ENCODE peak calls at places on chromosome 7, in four cellular contexts. One of them, this sample, is unnamed. For H3K4me1, the result is how much of the 10 kb centered on the place peaks cover.

GRCh38 chr7:29723599-29723998 is 82.7 kb upstream of the WIPF3 start:
- DNase-seq in Peyer's patch: no peak
- DNase-seq in left ventricle myocardium inferior: no peak
- DNase-seq in tibial artery: no peak
- DNase-seq in this sample: no peak

GRCh38 chr7:152897401-152897800 is 137.8 kb downstream of the ACTR3B start:
- DNase-seq in Peyer's patch: no peak
- DNase-seq in left ventricle myocardium inferior: no peak
- DNase-seq in tibial artery: no peak
- DNase-seq in this sample: no peak

GRCh38 chr7:16688249-16688648 is 42.3 kb downstream of the BZW2 start:
- DNase-seq in Peyer's patch: no peak
- DNase-seq in left ventricle myocardium inferior: no peak
- DNase-seq in tibial artery: no peak
- DNase-seq in this sample: no peak

GRCh38 chr7:27244488-27245123 is 2.0 kb downstream of the EVX1 start:
- DNase-seq in Peyer's patch: no peak
- DNase-seq in left ventricle myocardium inferior: no peak
- DNase-seq in tibial artery: no peak
- DNase-seq in this sample: no peak

GRCh38 chr7:158572000-158572828 is 15.4 kb downstream of the PTPRN2 start:
- DNase-seq in Peyer's patch: no peak
- DNase-seq in left ventricle myocardium inferior: no peak
- DNase-seq in tibial artery: no peak
- DNase-seq in this sample: peak

GRCh38 chr7:111198255-111198654 is 107.3 kb downstream of the LRRN3 start:
- DNase-seq in Peyer's patch: no peak
- DNase-seq in left ventricle myocardium inferior: no peak
- DNase-seq in tibial artery: no peak
- DNase-seq in this sample: no peak

GRCh38 chr7:99324966-99325596 is 617 bp upstream of the ARPC1A start:
- DNase-seq in Peyer's patch: no peak
- DNase-seq in left ventricle myocardium inferior: no peak
- DNase-seq in tibial artery: no peak
- DNase-seq in this sample: no peak

GRCh38 chr7:73758581-73759138 is 11.4 kb downstream of the CLDN3 start:
- DNase-seq in Peyer's patch: peak
- DNase-seq in left ventricle myocardium inferior: no peak
- DNase-seq in tibial artery: no peak
- DNase-seq in this sample: peak

GRCh38 chr7:112531675-112532074 is 50.9 kb downstream of the LSMEM1 start:
- DNase-seq in Peyer's patch: no peak
- DNase-seq in left ventricle myocardium inferior: no peak
- DNase-seq in tibial artery: no peak
- DNase-seq in this sample: no peak

GRCh38 chr7:128053023-128053422 is 21.8 kb upstream of the LRRC4 start:
- DNase-seq in Peyer's patch: no peak
- DNase-seq in left ventricle myocardium inferior: no peak
- DNase-seq in tibial artery: no peak
- DNase-seq in this sample: no peak

GRCh38 chr7:28708033-28708451 is 250.1 kb downstream of the TRIL start:
- DNase-seq in Peyer's patch: no peak
- DNase-seq in left ventricle myocardium inferior: no peak
- DNase-seq in tibial artery: peak
- DNase-seq in this sample: no peak

GRCh38 chr7:126529833-126530232 is 722.9 kb downstream of the GRM8 start:
- DNase-seq in Peyer's patch: no peak
- DNase-seq in left ventricle myocardium inferior: no peak
- DNase-seq in tibial artery: no peak
- DNase-seq in this sample: no peak
- TF ChIP-seq CTCF in Peyer's patch: no peak
- TF ChIP-seq CTCF in left ventricle myocardium inferior: no peak
- TF ChIP-seq CTCF in tibial artery: no peak
- TF ChIP-seq CTCF in this sample: no peak

GRCh38 chr7:88073625-88074024 is 139.6 kb downstream of the ADAM22 start:
- DNase-seq in Peyer's patch: no peak
- DNase-seq in left ventricle myocardium inferior: no peak
- DNase-seq in tibial artery: no peak
- DNase-seq in this sample: no peak
- H3K4me3 ChIP-seq in Peyer's patch: no peak
- H3K4me3 ChIP-seq in left ventricle myocardium inferior: no peak
- H3K4me3 ChIP-seq in tibial artery: no peak
- H3K4me3 ChIP-seq in this sample: no peak

GRCh38 chr7:2107386-2108085 is 125.2 kb downstream of the MAD1L1 start:
- DNase-seq in Peyer's patch: no peak
- DNase-seq in left ventricle myocardium inferior: no peak
- DNase-seq in tibial artery: no peak
- DNase-seq in this sample: no peak

GRCh38 chr7:2109251-2109935 is 123.4 kb downstream of the MAD1L1 start:
- DNase-seq in Peyer's patch: no peak
- DNase-seq in left ventricle myocardium inferior: no peak
- DNase-seq in tibial artery: no peak
- DNase-seq in this sample: no peak

GRCh38 chr7:2109936-2110585 is 122.7 kb downstream of the MAD1L1 start:
- DNase-seq in Peyer's patch: peak
- DNase-seq in left ventricle myocardium inferior: no peak
- DNase-seq in tibial artery: no peak
- DNase-seq in this sample: no peak

GRCh38 chr7:2106920-2107319 is 125.8 kb downstream of the MAD1L1 start:
- DNase-seq in Peyer's patch: no peak
- DNase-seq in left ventricle myocardium inferior: peak
- DNase-seq in tibial artery: no peak
- DNase-seq in this sample: no peak

DNA sequence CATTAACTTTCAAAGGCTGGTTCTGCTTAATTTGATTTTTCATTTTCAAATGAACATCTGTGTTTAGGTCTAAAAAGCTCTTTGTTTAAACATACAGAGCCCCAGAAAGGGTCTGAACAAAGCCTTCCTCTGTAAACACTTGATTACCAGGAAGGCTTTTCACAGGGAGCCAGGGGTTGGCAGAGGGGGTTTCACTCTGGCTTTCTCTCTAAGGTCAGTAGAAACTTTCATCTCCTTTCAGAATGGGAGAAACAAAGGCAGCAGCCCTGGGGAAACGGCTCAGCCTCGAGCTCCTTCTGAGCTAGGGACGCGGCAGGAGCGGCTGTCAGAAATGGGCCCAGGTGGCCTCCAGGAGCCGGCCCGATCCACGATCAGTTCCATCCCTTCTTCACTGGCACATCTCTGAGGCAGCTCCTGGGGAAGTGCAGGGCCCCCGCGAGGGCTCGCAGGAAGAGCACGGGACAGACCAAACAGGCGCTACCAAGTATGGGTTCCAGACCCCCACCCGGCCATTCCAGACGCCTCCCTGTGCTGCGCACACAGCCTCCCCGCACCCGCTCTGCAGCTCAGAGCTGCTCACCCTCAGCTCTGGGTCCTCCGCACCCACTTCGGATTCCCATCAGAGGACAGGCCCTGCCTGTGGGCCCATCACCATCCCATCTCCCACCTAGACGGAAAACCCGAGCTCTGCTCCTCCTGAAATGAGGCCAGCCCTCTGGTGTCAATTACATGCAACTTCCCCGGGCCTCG is 124.1 kb downstream of the MAD1L1 start:
- DNase-seq in Peyer's patch: no peak
- DNase-seq in left ventricle myocardium inferior: no peak
- DNase-seq in tibial artery: no peak
- DNase-seq in this sample: no peak
- H3K4me1 ChIP-seq in Peyer's patch: under half
- H3K4me1 ChIP-seq in left ventricle myocardium inferior: half or more
- H3K4me1 ChIP-seq in tibial artery: under half
- H3K4me1 ChIP-seq in this sample: under half

GRCh38 chr7:55191926-55192692 is 173.0 kb upstream of the LANCL2 start:
- DNase-seq in Peyer's patch: peak
- DNase-seq in left ventricle myocardium inferior: no peak
- DNase-seq in tibial artery: no peak
- DNase-seq in this sample: no peak
- TF ChIP-seq CTCF in Peyer's patch: no peak
- TF ChIP-seq CTCF in left ventricle myocardium inferior: no peak
- TF ChIP-seq CTCF in tibial artery: no peak
- TF ChIP-seq CTCF in this sample: no peak

DNA sequence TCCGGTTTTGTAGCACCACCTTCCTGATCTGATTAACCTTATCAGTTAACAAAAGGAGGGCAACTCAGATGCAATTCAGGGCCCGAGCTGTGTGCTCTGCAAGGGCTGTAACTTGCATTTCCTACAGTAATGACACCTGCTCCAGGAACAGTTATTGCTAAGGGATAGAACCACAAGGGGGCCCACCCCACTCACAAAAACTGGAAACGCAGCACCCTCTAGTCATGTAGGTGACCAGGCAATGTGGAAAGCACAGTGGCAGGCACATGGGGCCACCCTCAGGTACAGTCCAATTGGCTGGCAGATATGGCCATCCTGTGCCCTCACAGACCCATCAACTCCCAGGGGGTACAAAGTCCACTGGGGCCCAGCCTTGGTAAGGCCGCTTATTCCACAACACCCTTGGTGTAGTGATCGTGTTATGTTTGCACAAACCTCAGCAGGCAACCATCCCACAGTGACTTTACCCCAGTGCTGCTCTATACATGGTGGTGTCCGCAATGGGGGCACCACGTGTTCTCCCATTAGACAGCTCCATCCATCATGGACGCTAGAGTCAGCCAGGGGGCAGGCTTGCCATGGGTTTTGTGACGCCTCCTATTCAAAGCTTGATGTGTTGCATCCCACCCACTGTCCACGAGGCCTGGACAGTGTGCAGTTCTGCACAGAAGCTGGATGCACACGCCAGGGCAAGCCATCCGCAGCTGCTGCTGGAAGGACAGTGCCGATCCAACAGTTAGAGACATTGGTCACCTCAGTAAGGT is 9.4 kb downstream of the RNF133 start:
- DNase-seq in Peyer's patch: no peak
- DNase-seq in left ventricle myocardium inferior: no peak
- DNase-seq in tibial artery: no peak
- DNase-seq in this sample: no peak
- H3K4me3 ChIP-seq in Peyer's patch: no peak
- H3K4me3 ChIP-seq in left ventricle myocardium inferior: no peak
- H3K4me3 ChIP-seq in tibial artery: no peak
- H3K4me3 ChIP-seq in this sample: no peak

This sample was measured in mucosa of descending colon.